ENCODE peak calls at places on chromosome 14, in nine cellular contexts. One of them, this sample, is unnamed. For H3K27me3 and H3K4me1, the result is how much of the 10 kb centered on the place peaks cover.

GRCh38 chr14:77485256-77485655 is 13.4 kb downstream of the ISM2 start:
- DNase-seq in spleen: peak
- DNase-seq in small intestine: no peak
- DNase-seq in esophagus squamous epithelium: no peak
- DNase-seq in adrenal gland: peak
- DNase-seq in HCT116: no peak
- DNase-seq in ovary: no peak
- DNase-seq in body of pancreas: no peak
- DNase-seq in colonic mucosa: no peak
- DNase-seq in this sample: no peak

GRCh38 chr14:105836730-105837129 is 310.3 kb downstream of the TMEM121 start:
- DNase-seq in HCT116: no peak
- DNase-seq in body of pancreas: no peak
- DNase-seq in small intestine: no peak
- DNase-seq in colonic mucosa: no peak
- DNase-seq in adrenal gland: no peak
- DNase-seq in esophagus squamous epithelium: no peak
- DNase-seq in ovary: no peak
- DNase-seq in spleen: no peak
- DNase-seq in this sample: no peak

GRCh38 chr14:72605096-72605920 is 288.6 kb downstream of the DPF3 start:
- DNase-seq in ovary: no peak
- DNase-seq in body of pancreas: no peak
- DNase-seq in esophagus squamous epithelium: no peak
- DNase-seq in HCT116: no peak
- DNase-seq in adrenal gland: no peak
- DNase-seq in spleen: no peak
- DNase-seq in colonic mucosa: peak
- DNase-seq in small intestine: no peak
- DNase-seq in this sample: no peak

GRCh38 chr14:53531151-53531550 is 378.0 kb upstream of the DDHD1 start:
- DNase-seq in colonic mucosa: no peak
- DNase-seq in adrenal gland: no peak
- DNase-seq in HCT116: no peak
- DNase-seq in esophagus squamous epithelium: no peak
- DNase-seq in body of pancreas: no peak
- DNase-seq in spleen: no peak
- DNase-seq in ovary: no peak
- DNase-seq in small intestine: peak
- DNase-seq in this sample: no peak

GRCh38 chr14:32224731-32225377 is 21.8 kb upstream of the RNU6-8 start:
- DNase-seq in esophagus squamous epithelium: no peak
- DNase-seq in spleen: no peak
- DNase-seq in adrenal gland: peak
- DNase-seq in colonic mucosa: no peak
- DNase-seq in ovary: no peak
- DNase-seq in small intestine: peak
- DNase-seq in body of pancreas: peak
- DNase-seq in HCT116: no peak
- DNase-seq in this sample: no peak

GRCh38 chr14:69573841-69574265 is 818 bp downstream of the CCDC177 start:
- DNase-seq in colonic mucosa: no peak
- DNase-seq in small intestine: no peak
- DNase-seq in ovary: peak
- DNase-seq in body of pancreas: no peak
- DNase-seq in spleen: no peak
- DNase-seq in adrenal gland: no peak
- DNase-seq in HCT116: no peak
- DNase-seq in esophagus squamous epithelium: no peak
- DNase-seq in this sample: no peak

GRCh38 chr14:93033039-93033982 is 82.4 kb downstream of the ITPK1 start:
- DNase-seq in small intestine: peak
- DNase-seq in body of pancreas: no peak
- DNase-seq in spleen: peak
- DNase-seq in colonic mucosa: no peak
- DNase-seq in esophagus squamous epithelium: no peak
- DNase-seq in adrenal gland: no peak
- DNase-seq in HCT116: no peak
- DNase-seq in ovary: no peak
- DNase-seq in this sample: no peak

GRCh38 chr14:75370416-75371205 is 57.2 kb upstream of the JDP2 start:
- DNase-seq in HCT116: no peak
- DNase-seq in body of pancreas: no peak
- DNase-seq in esophagus squamous epithelium: no peak
- DNase-seq in spleen: no peak
- DNase-seq in adrenal gland: no peak
- DNase-seq in small intestine: no peak
- DNase-seq in ovary: no peak
- DNase-seq in colonic mucosa: no peak
- DNase-seq in this sample: no peak

DNA sequence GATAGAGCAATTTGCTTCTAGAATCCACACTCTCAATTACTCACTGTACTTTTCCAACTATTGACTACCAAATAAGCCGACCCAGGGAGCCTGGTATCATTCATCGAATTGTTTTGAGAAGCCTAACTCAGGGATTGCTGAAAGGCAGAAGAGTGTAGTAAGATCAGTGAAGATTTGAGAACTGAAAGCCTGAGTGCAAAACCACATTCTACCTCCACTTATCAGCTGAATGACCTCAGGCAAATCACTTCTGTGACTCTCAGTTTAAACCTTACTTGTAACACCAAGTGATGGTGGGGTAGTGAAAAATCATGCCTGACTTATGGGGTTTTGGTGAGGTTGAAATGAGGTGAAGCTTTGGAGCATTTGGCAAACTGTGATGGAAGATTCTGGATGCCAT is 126.1 kb upstream of the MAX start:
- DNase-seq in HCT116: no peak
- DNase-seq in colonic mucosa: no peak
- DNase-seq in adrenal gland: no peak
- DNase-seq in ovary: no peak
- DNase-seq in body of pancreas: no peak
- DNase-seq in spleen: peak
- DNase-seq in esophagus squamous epithelium: no peak
- DNase-seq in small intestine: no peak
- DNase-seq in this sample: no peak
- H3K27me3 ChIP-seq in HCT116: under half
- H3K27me3 ChIP-seq in colonic mucosa: under half
- H3K27me3 ChIP-seq in adrenal gland: under half
- H3K27me3 ChIP-seq in ovary: under half
- H3K27me3 ChIP-seq in body of pancreas: under half
- H3K27me3 ChIP-seq in spleen: under half
- H3K27me3 ChIP-seq in esophagus squamous epithelium: under half
- H3K27me3 ChIP-seq in small intestine: under half
- H3K27me3 ChIP-seq in this sample: under half

DNA sequence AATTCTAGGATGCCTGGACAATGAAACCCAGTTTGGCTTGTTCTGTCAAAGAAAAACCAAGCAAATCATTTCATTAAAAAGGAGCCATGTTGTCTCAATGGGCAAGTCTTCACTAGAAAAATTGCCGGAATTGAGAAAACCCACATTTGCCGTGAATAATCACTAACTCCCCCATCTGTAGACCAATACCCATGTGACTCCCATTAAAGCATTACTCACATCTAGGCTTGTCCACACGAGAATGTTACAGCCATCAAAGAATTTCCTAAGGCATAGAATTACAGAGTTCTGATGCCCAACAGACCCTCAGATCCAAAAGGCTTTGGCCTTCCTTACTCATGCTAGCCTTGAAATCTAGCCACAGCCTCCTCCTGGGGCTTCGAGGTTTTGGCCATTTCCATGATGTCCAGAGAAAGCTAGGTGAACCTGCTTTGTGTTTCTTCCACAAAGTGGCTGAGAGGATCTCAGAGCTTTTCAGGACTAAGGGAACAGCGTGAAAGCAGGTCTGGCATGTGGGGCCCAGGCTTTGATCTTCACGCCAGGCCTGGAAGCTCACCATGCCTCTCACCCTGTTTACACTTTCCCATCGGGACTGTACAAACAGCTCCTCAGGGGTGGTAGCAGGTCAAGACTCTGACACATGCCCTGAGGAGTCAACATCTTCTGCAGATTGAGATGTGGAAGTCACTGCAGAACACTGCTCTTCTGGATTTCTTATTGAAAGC is 12.0 kb downstream of the SLC7A8 start:
- DNase-seq in HCT116: no peak
- DNase-seq in colonic mucosa: no peak
- DNase-seq in body of pancreas: no peak
- DNase-seq in small intestine: no peak
- DNase-seq in adrenal gland: no peak
- DNase-seq in esophagus squamous epithelium: no peak
- DNase-seq in spleen: no peak
- DNase-seq in ovary: no peak
- DNase-seq in this sample: no peak
- H3K4me1 ChIP-seq in HCT116: under half
- H3K4me1 ChIP-seq in colonic mucosa: under half
- H3K4me1 ChIP-seq in body of pancreas: under half
- H3K4me1 ChIP-seq in small intestine: under half
- H3K4me1 ChIP-seq in adrenal gland: under half
- H3K4me1 ChIP-seq in esophagus squamous epithelium: under half
- H3K4me1 ChIP-seq in spleen: under half
- H3K4me1 ChIP-seq in ovary: under half
- H3K4me1 ChIP-seq in this sample: under half

DNA sequence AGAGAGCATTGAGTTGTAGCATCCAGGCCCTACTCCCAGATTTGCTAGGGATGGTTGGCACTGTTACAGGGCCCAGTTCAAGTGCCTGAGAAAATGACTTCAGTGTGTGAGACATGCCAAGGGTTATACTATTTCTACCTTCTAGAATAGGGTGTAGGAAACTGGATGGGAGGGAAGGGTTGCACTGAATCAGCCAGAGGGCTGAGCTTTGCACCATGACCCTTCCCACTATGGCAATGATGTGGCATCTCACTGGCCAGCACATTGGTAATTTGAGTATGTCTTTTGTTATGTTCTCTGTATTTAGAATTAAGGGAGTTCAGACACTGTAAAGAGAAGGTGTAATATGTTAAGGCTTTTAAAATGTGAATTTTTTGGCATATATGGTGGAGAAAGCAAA is 160.2 kb upstream of the FBXO33 start:
- DNase-seq in esophagus squamous epithelium: no peak
- DNase-seq in colonic mucosa: no peak
- DNase-seq in spleen: no peak
- DNase-seq in adrenal gland: no peak
- DNase-seq in ovary: no peak
- DNase-seq in body of pancreas: no peak
- DNase-seq in small intestine: no peak
- DNase-seq in HCT116: no peak
- DNase-seq in this sample: no peak
- H3K27ac ChIP-seq in esophagus squamous epithelium: no peak
- H3K27ac ChIP-seq in colonic mucosa: no peak
- H3K27ac ChIP-seq in spleen: no peak
- H3K27ac ChIP-seq in adrenal gland: no peak
- H3K27ac ChIP-seq in ovary: no peak
- H3K27ac ChIP-seq in body of pancreas: no peak
- H3K27ac ChIP-seq in small intestine: no peak
- H3K27ac ChIP-seq in HCT116: no peak
- H3K27ac ChIP-seq in this sample: no peak

GRCh38 chr14:100593751-100594624 is 6.8 kb upstream of the BEGAIN start:
- DNase-seq in spleen: peak
- DNase-seq in HCT116: no peak
- DNase-seq in small intestine: no peak
- DNase-seq in ovary: no peak
- DNase-seq in body of pancreas: no peak
- DNase-seq in esophagus squamous epithelium: no peak
- DNase-seq in colonic mucosa: no peak
- DNase-seq in adrenal gland: no peak
- DNase-seq in this sample: no peak
- H3K27me3 ChIP-seq in spleen: under half
- H3K27me3 ChIP-seq in HCT116: under half
- H3K27me3 ChIP-seq in small intestine: under half
- H3K27me3 ChIP-seq in ovary: under half
- H3K27me3 ChIP-seq in body of pancreas: under half
- H3K27me3 ChIP-seq in esophagus squamous epithelium: under half
- H3K27me3 ChIP-seq in colonic mucosa: under half
- H3K27me3 ChIP-seq in adrenal gland: under half
- H3K27me3 ChIP-seq in this sample: under half